ENCODE peak calls at places on chromosomes 6 and 20, in five cellular contexts. Y is mammary epithelial cell, E is HCT116, O is fibroblast of lung, W is A549. X is an unnamed sample.

GRCh38 chr6:150143521-150144293 is 863 bp downstream of the PPP1R14C start:
- DNase-seq in Y (peak; percentile 39), E (no peak), O (no peak), W (no peak), X (no peak)

GRCh38 chr6:33966536-33966935 is 162.7 kb upstream of the MLN start:
- DNase-seq in Y (no peak), E (no peak), O (no peak), W (no peak), X (no peak)

GRCh38 chr6:137801352-137802088 is 65.5 kb upstream of the TNFAIP3 start:
- DNase-seq in Y (no peak), E (no peak), O (no peak), W (no peak), X (no peak)

GRCh38 chr6:105968230-105968954 is 117.7 kb upstream of the PRDM1 start:
- DNase-seq in Y (no peak), E (no peak), O (peak; percentile 31), W (peak; percentile 20), X (no peak)

GRCh38 chr6:159826004-159826403 is 25.9 kb downstream of the PNLDC1 start:
- DNase-seq in Y (no peak), E (no peak), O (no peak), W (no peak), X (no peak)

GRCh38 chr20:50992336-50992732 is 30.6 kb downstream of the KCNG1 start:
- DNase-seq in Y (peak; percentile 86), E (no peak), O (no peak), W (no peak), X (peak; percentile 37)

GRCh38 chr20:57900226-57900905 is 190.6 kb upstream of the PMEPA1 start:
- DNase-seq in Y (peak; percentile 50), E (no peak), O (no peak), W (no peak), X (no peak)

GRCh38 chr6:99219788-99220187 is 129.7 kb downstream of the FAXC start:
- DNase-seq in Y (no peak), E (peak; percentile 24), O (no peak), W (no peak), X (no peak)

GRCh38 chr6:147283460-147283859 is 79.2 kb downstream of the STXBP5 start:
- DNase-seq in Y (peak; percentile 52), E (no peak), O (peak; percentile 36), W (no peak), X (no peak)

GRCh38 chr6:125781307-125781868 is 9.4 kb upstream of the NCOA7 start:
- DNase-seq in Y (no peak), E (no peak), O (peak; percentile 38), W (no peak), X (no peak)

GRCh38 chr6:34205466-34205865 is 31.2 kb upstream of the HMGA1 start:
- DNase-seq in Y (peak; percentile 74), E (no peak), O (no peak), W (no peak), X (peak; percentile 39)

GRCh38 chr6:37514377-37514776 is 14.7 kb upstream of the CCDC167 start:
- DNase-seq in Y (peak; percentile 75), E (no peak), O (peak; percentile 64), W (no peak), X (peak; percentile 62)

GRCh38 chr20:46359233-46359751 is 47.1 kb downstream of the ELMO2 start:
- DNase-seq in Y (no peak), E (no peak), O (no peak), W (no peak), X (no peak)

GRCh38 chr20:35954907-35955251 is 577 bp upstream of the SCAND1 start:
- DNase-seq in Y (no peak), E (no peak), O (peak; percentile 35), W (peak; percentile 66), X (no peak)

GRCh38 chr6:116268589-116269293 is 11.0 kb downstream of the TSPYL1 start:
- DNase-seq in Y (peak; percentile 68), E (peak; percentile 68), O (peak; percentile 73), W (peak; percentile 44), X (no peak)

GRCh38 chr6:50925981-50926380 is 107.3 kb downstream of the TFAP2B start:
- DNase-seq in Y (no peak), E (no peak), O (peak; percentile 28), W (no peak), X (no peak)

GRCh38 chr6:159899994-159900745 is 9.4 kb downstream of the MAS1 start:
- DNase-seq in Y (peak; percentile 81), E (no peak), O (peak; percentile 87), W (peak; percentile 38), X (peak; percentile 80)

GRCh38 chr6:2961971-2962370 is 9.4 kb downstream of the SERPINB6 start:
- DNase-seq in Y (no peak), E (no peak), O (no peak), W (no peak), X (no peak)

GRCh38 chr20:62879275-62880146 is 17.9 kb upstream of the TCFL5 start:
- DNase-seq in Y (no peak), E (no peak), O (no peak), W (no peak), X (no peak)

GRCh38 chr20:62880935-62881661 is 19.5 kb upstream of the TCFL5 start:
- DNase-seq in Y (no peak), E (no peak), O (no peak), W (no peak), X (no peak)

GRCh38 chr20:62880147-62880934 is 18.7 kb upstream of the TCFL5 start:
- DNase-seq in Y (no peak), E (no peak), O (no peak), W (no peak), X (no peak)

GRCh38 chr20:62882426-62882825 is 20.8 kb upstream of the TCFL5 start:
- DNase-seq in Y (no peak), E (no peak), O (no peak), W (no peak), X (no peak)

GRCh38 chr20:62881662-62882395 is 20.2 kb upstream of the TCFL5 start:
- DNase-seq in Y (no peak), E (no peak), O (no peak), W (no peak), X (no peak)
- H3K27ac ChIP-seq in Y (no peak overlapping the region), E (no peak overlapping the region), O (no peak overlapping the region), W (no peak overlapping the region), X (no peak overlapping the region)

DNA sequence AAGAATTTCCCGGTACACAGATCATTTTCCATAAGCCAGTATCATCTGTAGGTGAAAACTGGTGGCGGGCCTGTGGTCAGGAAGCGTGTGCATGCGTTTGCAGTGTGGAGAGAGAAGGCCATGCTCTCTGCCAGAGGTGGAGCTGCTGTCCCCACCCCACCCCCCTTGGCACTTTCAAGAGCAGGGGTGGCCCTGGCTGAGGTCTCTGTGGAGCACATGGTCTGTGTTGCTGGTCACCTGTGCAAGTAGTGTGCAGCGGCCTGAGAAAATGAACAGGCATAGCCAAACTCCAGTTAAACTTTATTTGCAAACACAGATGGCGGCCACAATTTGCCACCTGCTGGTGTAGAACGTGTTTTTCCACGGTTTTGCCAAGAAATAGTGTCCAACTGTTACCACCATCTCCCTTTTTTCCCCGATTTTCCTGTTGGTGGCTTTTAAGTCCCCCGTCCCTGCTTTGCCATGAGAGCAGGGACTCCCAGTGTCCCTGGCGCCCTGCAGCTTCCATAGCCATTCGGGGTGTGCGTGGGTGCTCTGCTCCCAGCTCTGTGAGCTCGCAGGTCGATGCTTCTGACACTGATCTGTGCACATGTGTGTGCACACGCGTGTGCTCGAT is 2.5 kb downstream of the ADRM1 start:
- DNase-seq in Y (peak; percentile 32), E (no peak), O (no peak), W (peak; percentile 42), X (no peak)
- H3K27ac ChIP-seq in Y (no peak overlapping the region), E (peak overlapping the region; percentile 95), O (no peak overlapping the region), W (peak overlapping the region; percentile 97), X (peak overlapping the region; percentile 83)

GRCh38 chr6:29666826-29667130 is 9.9 kb downstream of the MOG start:
- DNase-seq in Y (no peak), E (no peak), O (no peak), W (no peak), X (no peak)
- H3K27ac ChIP-seq in Y (no peak overlapping the region), E (no peak overlapping the region), O (no peak overlapping the region), W (no peak overlapping the region), X (no peak overlapping the region)

GRCh38 chr6:109229536-109229935 is 134.2 kb downstream of the CEP57L1 start:
- DNase-seq in Y (peak; percentile 48), E (no peak), O (no peak), W (no peak), X (peak; percentile 94)
- H3K27ac ChIP-seq in Y (no peak overlapping the region), E (no peak overlapping the region), O (no peak overlapping the region), W (no peak overlapping the region), X (peak overlapping the region; percentile 64)

GRCh38 chr6:25012657-25013056 is 76.9 kb upstream of the RIPOR2 start:
- DNase-seq in Y (peak; percentile 49), E (no peak), O (peak; percentile 83), W (no peak), X (no peak)

GRCh38 chr6:25013249-25013648 is 77.5 kb upstream of the RIPOR2 start:
- DNase-seq in Y (no peak), E (no peak), O (no peak), W (no peak), X (no peak)

GRCh38 chr6:25014806-25015560 is 79.2 kb upstream of the RIPOR2 start:
- DNase-seq in Y (peak; percentile 51), E (no peak), O (peak; percentile 80), W (no peak), X (no peak)

GRCh38 chr6:25016311-25016710 is 80.6 kb upstream of the RIPOR2 start:
- DNase-seq in Y (no peak), E (no peak), O (peak; percentile 79), W (no peak), X (no peak)

GRCh38 chr6:25014375-25014774 is 78.6 kb upstream of the RIPOR2 start:
- DNase-seq in Y (no peak), E (no peak), O (no peak), W (no peak), X (no peak)
- H3K27ac ChIP-seq in Y (peak overlapping the region; percentile 58), E (no peak overlapping the region), O (no peak overlapping the region), W (no peak overlapping the region), X (no peak overlapping the region)